ENCODE peak calls at places on chromosomes 1 and 21, in seven cellular contexts. One of them, this sample, is unnamed.

GRCh38 chr1:212864201-212864600 is 6.1 kb downstream of the FLVCR1 start:
- DNase-seq in aorta: no peak
- DNase-seq in PC-3: no peak
- DNase-seq in memory B cell: no peak
- DNase-seq in iPS-NIHi11: no peak
- DNase-seq in M059J: no peak
- DNase-seq in A549: no peak
- DNase-seq in this sample: no peak

GRCh38 chr1:1422465-1423244 is 1.6 kb upstream of the ANKRD65 start:
- DNase-seq in aorta: peak
- DNase-seq in iPS-NIHi11: peak
- DNase-seq in A549: no peak
- DNase-seq in PC-3: peak
- DNase-seq in memory B cell: no peak
- DNase-seq in M059J: peak
- DNase-seq in this sample: no peak

GRCh38 chr1:70509996-70510876 is 99.2 kb downstream of the CTH start:
- DNase-seq in A549: peak
- DNase-seq in PC-3: peak
- DNase-seq in iPS-NIHi11: peak
- DNase-seq in M059J: peak
- DNase-seq in memory B cell: peak
- DNase-seq in aorta: peak
- DNase-seq in this sample: peak

GRCh38 chr1:21270086-21270689 is 20.1 kb downstream of the ECE1 start:
- DNase-seq in memory B cell: peak
- DNase-seq in iPS-NIHi11: peak
- DNase-seq in aorta: peak
- DNase-seq in PC-3: peak
- DNase-seq in A549: peak
- DNase-seq in M059J: peak
- DNase-seq in this sample: no peak

GRCh38 chr1:246837418-246838117 is 94.2 kb downstream of the AHCTF1 start:
- DNase-seq in M059J: peak
- DNase-seq in PC-3: no peak
- DNase-seq in memory B cell: no peak
- DNase-seq in A549: no peak
- DNase-seq in aorta: no peak
- DNase-seq in iPS-NIHi11: no peak
- DNase-seq in this sample: no peak

GRCh38 chr1:110057963-110058518 is 12.4 kb downstream of the ALX3 start:
- DNase-seq in memory B cell: no peak
- DNase-seq in M059J: no peak
- DNase-seq in aorta: peak
- DNase-seq in PC-3: no peak
- DNase-seq in iPS-NIHi11: no peak
- DNase-seq in A549: no peak
- DNase-seq in this sample: no peak

GRCh38 chr21:42461881-42462877 is 33.8 kb downstream of the RSPH1 start:
- DNase-seq in A549: no peak
- DNase-seq in memory B cell: no peak
- DNase-seq in iPS-NIHi11: no peak
- DNase-seq in M059J: no peak
- DNase-seq in PC-3: no peak
- DNase-seq in aorta: no peak
- DNase-seq in this sample: peak

GRCh38 chr1:20837554-20838192 is 50.6 kb upstream of the HP1BP3 start:
- DNase-seq in memory B cell: no peak
- DNase-seq in aorta: no peak
- DNase-seq in A549: no peak
- DNase-seq in PC-3: no peak
- DNase-seq in M059J: no peak
- DNase-seq in iPS-NIHi11: no peak
- DNase-seq in this sample: no peak

GRCh38 chr1:242524571-242525359 is at the start of gene PLD5:
- DNase-seq in aorta: peak
- DNase-seq in PC-3: no peak
- DNase-seq in A549: peak
- DNase-seq in iPS-NIHi11: peak
- DNase-seq in memory B cell: no peak
- DNase-seq in M059J: no peak
- DNase-seq in this sample: peak

GRCh38 chr1:25066253-25066652 is 136.2 kb upstream of the RUNX3 start:
- DNase-seq in aorta: no peak
- DNase-seq in memory B cell: no peak
- DNase-seq in M059J: peak
- DNase-seq in PC-3: no peak
- DNase-seq in iPS-NIHi11: no peak
- DNase-seq in A549: no peak
- DNase-seq in this sample: no peak

GRCh38 chr1:228377664-228378452 is 28.8 kb downstream of the TRIM11 start:
- DNase-seq in aorta: peak
- DNase-seq in PC-3: peak
- DNase-seq in M059J: no peak
- DNase-seq in memory B cell: no peak
- DNase-seq in iPS-NIHi11: peak
- DNase-seq in A549: no peak
- DNase-seq in this sample: no peak

GRCh38 chr1:43835141-43836021 is 98.2 kb upstream of the ARTN start:
- DNase-seq in PC-3: peak
- DNase-seq in memory B cell: no peak
- DNase-seq in aorta: peak
- DNase-seq in M059J: peak
- DNase-seq in A549: no peak
- DNase-seq in iPS-NIHi11: peak
- DNase-seq in this sample: no peak

GRCh38 chr1:154170547-154171221 is 15.8 kb upstream of the NUP210L start:
- DNase-seq in A549: no peak
- DNase-seq in PC-3: no peak
- DNase-seq in memory B cell: no peak
- DNase-seq in iPS-NIHi11: no peak
- DNase-seq in aorta: no peak
- DNase-seq in M059J: no peak
- DNase-seq in this sample: no peak

GRCh38 chr1:198604973-198605372 is 33.9 kb upstream of the PTPRC start:
- DNase-seq in aorta: no peak
- DNase-seq in memory B cell: no peak
- DNase-seq in M059J: peak
- DNase-seq in PC-3: no peak
- DNase-seq in iPS-NIHi11: no peak
- DNase-seq in A549: no peak
- DNase-seq in this sample: no peak

GRCh38 chr1:94013331-94013925 is 104.2 kb upstream of the GCLM start:
- DNase-seq in aorta: no peak
- DNase-seq in memory B cell: no peak
- DNase-seq in PC-3: no peak
- DNase-seq in M059J: no peak
- DNase-seq in iPS-NIHi11: no peak
- DNase-seq in A549: no peak
- DNase-seq in this sample: no peak

GRCh38 chr21:14880922-14881321 is 183.9 kb downstream of the NRIP1 start:
- DNase-seq in aorta: no peak
- DNase-seq in iPS-NIHi11: no peak
- DNase-seq in PC-3: peak
- DNase-seq in A549: no peak
- DNase-seq in M059J: peak
- DNase-seq in memory B cell: no peak
- DNase-seq in this sample: no peak

GRCh38 chr1:192657760-192658159 is 21.8 kb downstream of the RGS13 start:
- DNase-seq in aorta: no peak
- DNase-seq in memory B cell: no peak
- DNase-seq in M059J: no peak
- DNase-seq in PC-3: no peak
- DNase-seq in iPS-NIHi11: no peak
- DNase-seq in A549: no peak
- DNase-seq in this sample: no peak

GRCh38 chr21:31913191-31913608 is 40.4 kb downstream of the HUNK start:
- DNase-seq in M059J: no peak
- DNase-seq in A549: no peak
- DNase-seq in aorta: no peak
- DNase-seq in memory B cell: no peak
- DNase-seq in PC-3: no peak
- DNase-seq in iPS-NIHi11: no peak
- DNase-seq in this sample: no peak

GRCh38 chr21:26107439-26107838 is 63.1 kb downstream of the APP start:
- DNase-seq in aorta: no peak
- DNase-seq in A549: no peak
- DNase-seq in memory B cell: no peak
- DNase-seq in M059J: no peak
- DNase-seq in PC-3: no peak
- DNase-seq in iPS-NIHi11: no peak
- DNase-seq in this sample: peak

GRCh38 chr1:59750612-59751395 is 63.9 kb upstream of the HOOK1 start:
- DNase-seq in M059J: peak
- DNase-seq in A549: no peak
- DNase-seq in PC-3: peak
- DNase-seq in memory B cell: no peak
- DNase-seq in iPS-NIHi11: no peak
- DNase-seq in aorta: peak
- DNase-seq in this sample: no peak

GRCh38 chr1:55781944-55782482 is 566.8 kb upstream of the USP24 start:
- DNase-seq in iPS-NIHi11: no peak
- DNase-seq in M059J: peak
- DNase-seq in PC-3: peak
- DNase-seq in A549: no peak
- DNase-seq in aorta: peak
- DNase-seq in memory B cell: no peak
- DNase-seq in this sample: no peak

GRCh38 chr1:166721145-166721544 is 118.1 kb upstream of the POGK start:
- DNase-seq in aorta: no peak
- DNase-seq in M059J: peak
- DNase-seq in memory B cell: no peak
- DNase-seq in A549: no peak
- DNase-seq in PC-3: peak
- DNase-seq in iPS-NIHi11: no peak
- DNase-seq in this sample: no peak

GRCh38 chr1:47650205-47650604 is 212.4 kb downstream of the FOXD2 start:
- DNase-seq in M059J: peak
- DNase-seq in iPS-NIHi11: no peak
- DNase-seq in aorta: no peak
- DNase-seq in PC-3: peak
- DNase-seq in memory B cell: no peak
- DNase-seq in A549: peak
- DNase-seq in this sample: peak

GRCh38 chr1:14165289-14165867 is 433.1 kb upstream of the KAZN start:
- DNase-seq in A549: no peak
- DNase-seq in PC-3: no peak
- DNase-seq in M059J: peak
- DNase-seq in memory B cell: no peak
- DNase-seq in aorta: no peak
- DNase-seq in iPS-NIHi11: no peak
- DNase-seq in this sample: no peak

GRCh38 chr1:45001011-45001481 is 10.1 kb downstream of the HECTD3 start:
- DNase-seq in memory B cell: no peak
- DNase-seq in A549: no peak
- DNase-seq in M059J: peak
- DNase-seq in aorta: peak
- DNase-seq in PC-3: no peak
- DNase-seq in iPS-NIHi11: no peak
- DNase-seq in this sample: no peak

GRCh38 chr1:26602378-26602959 is 72.9 kb downstream of the RPS6KA1 start:
- DNase-seq in aorta: no peak
- DNase-seq in A549: peak
- DNase-seq in M059J: peak
- DNase-seq in memory B cell: peak
- DNase-seq in iPS-NIHi11: peak
- DNase-seq in PC-3: peak
- DNase-seq in this sample: peak

GRCh38 chr1:53626576-53626975 is 112.4 kb downstream of the GLIS1 start:
- DNase-seq in aorta: no peak
- DNase-seq in A549: no peak
- DNase-seq in PC-3: no peak
- DNase-seq in iPS-NIHi11: no peak
- DNase-seq in memory B cell: no peak
- DNase-seq in M059J: no peak
- DNase-seq in this sample: no peak